ENCODE peak calls at places on chromosomes 3 and 15, in five cellular contexts. F is pancreas, B is bronchial epithelial cell, T is stomach, W is H1. L is an unnamed sample. For H3K36me3, the result is how much of the 10 kb centered on the place peaks cover.

GRCh38 chr15:98649621-98649995 is 1.3 kb downstream of the IGF1R start:
- DNase-seq in F (peak), B (no peak), T (peak), W (no peak), L (no peak)

GRCh38 chr3:36796896-36797295 is 32.5 kb upstream of the DCLK3 start:
- DNase-seq in F (no peak), B (peak), T (no peak), W (no peak), L (peak)

GRCh38 chr3:189981668-189982067 is 139.0 kb downstream of the P3H2 start:
- DNase-seq in F (no peak), B (peak), T (no peak), W (no peak), L (peak)

GRCh38 chr3:46959169-46959515 is 17.4 kb downstream of the CCDC12 start:
- DNase-seq in F (no peak), B (no peak), T (no peak), W (no peak), L (no peak)

GRCh38 chr3:72375237-72376154 is 472.7 kb downstream of the SHQ1 start:
- DNase-seq in F (no peak), B (no peak), T (no peak), W (no peak), L (no peak)

GRCh38 chr15:31474059-31474868 is 147.6 kb downstream of the KLF13 start:
- DNase-seq in F (no peak), B (no peak), T (peak), W (no peak), L (no peak)

GRCh38 chr3:89107461-89108035 is at the start of gene EPHA3:
- DNase-seq in F (peak), B (peak), T (peak), W (peak), L (peak)

GRCh38 chr3:21745971-21746370 is 5.0 kb downstream of the ZNF385D start:
- DNase-seq in F (no peak), B (no peak), T (no peak), W (no peak), L (no peak)

GRCh38 chr15:38642689-38643270 is 78.2 kb upstream of the RASGRP1 start:
- DNase-seq in F (no peak), B (no peak), T (no peak), W (no peak), L (no peak)

GRCh38 chr15:40941078-40941527 is 12.0 kb downstream of the DLL4 start:
- DNase-seq in F (no peak), B (no peak), T (no peak), W (no peak), L (no peak)

GRCh38 chr3:152879130-152879789 is 44.3 kb downstream of the P2RY1 start:
- DNase-seq in F (no peak), B (no peak), T (no peak), W (no peak), L (no peak)

GRCh38 chr3:53166781-53167291 is 5.8 kb downstream of the PRKCD start:
- DNase-seq in F (peak), B (no peak), T (peak), W (no peak), L (peak)

GRCh38 chr15:53512029-53512428 is 247.4 kb downstream of the WDR72 start:
- DNase-seq in F (no peak), B (no peak), T (no peak), W (no peak), L (no peak)

GRCh38 chr3:184773341-184774186 is 38.4 kb upstream of the VPS8 start:
- DNase-seq in F (no peak), B (no peak), T (no peak), W (no peak), L (no peak)

GRCh38 chr15:73940061-73940981 is 14.1 kb downstream of the LOXL1 start:
- DNase-seq in F (no peak), B (no peak), T (no peak), W (no peak), L (no peak)

GRCh38 chr3:50448752-50449539 is 54.5 kb downstream of the CACNA2D2 start:
- DNase-seq in F (no peak), B (no peak), T (no peak), W (no peak), L (no peak)

GRCh38 chr3:136293279-136293678 is 43.1 kb downstream of the PCCB start:
- DNase-seq in F (no peak), B (no peak), T (no peak), W (no peak), L (no peak)

GRCh38 chr3:78140866-78141658 is 1101.2 kb downstream of the ROBO2 start:
- DNase-seq in F (no peak), B (peak), T (no peak), W (no peak), L (peak)

GRCh38 chr3:42526616-42527367 is 24.3 kb downstream of the VIPR1 start:
- DNase-seq in F (no peak), B (no peak), T (no peak), W (no peak), L (no peak)

GRCh38 chr15:58264068-58264971 is 126.1 kb downstream of the AQP9 start:
- DNase-seq in F (no peak), B (no peak), T (no peak), W (no peak), L (no peak)

GRCh38 chr3:88362428-88362827 is 212.7 kb downstream of the C3orf38 start:
- DNase-seq in F (no peak), B (no peak), T (no peak), W (no peak), L (no peak)

GRCh38 chr3:59704292-59704691 is 654.5 kb upstream of the CFAP20DC start:
- DNase-seq in F (no peak), B (no peak), T (no peak), W (no peak), L (no peak)

GRCh38 chr15:87816811-87817210 is 439.7 kb downstream of the NTRK3 start:
- DNase-seq in F (no peak), B (peak), T (no peak), W (no peak), L (peak)

GRCh38 chr3:47856669-47857068 is 53.7 kb downstream of the DHX30 start:
- DNase-seq in F (no peak), B (no peak), T (no peak), W (no peak), L (no peak)

GRCh38 chr3:45407634-45408033 is 19.3 kb downstream of the LARS2 start:
- DNase-seq in F (no peak), B (no peak), T (no peak), W (no peak), L (no peak)

GRCh38 chr3:45406812-45407211 is 18.4 kb downstream of the LARS2 start:
- DNase-seq in F (no peak), B (no peak), T (no peak), W (no peak), L (no peak)

GRCh38 chr3:45397754-45398153 is 9.4 kb downstream of the LARS2 start:
- DNase-seq in F (no peak), B (no peak), T (no peak), W (no peak), L (no peak)

GRCh38 chr3:45398167-45398566 is 9.8 kb downstream of the LARS2 start:
- DNase-seq in F (no peak), B (no peak), T (no peak), W (no peak), L (no peak)

GRCh38 chr3:45402138-45402537 is 13.8 kb downstream of the LARS2 start:
- DNase-seq in F (no peak), B (no peak), T (no peak), W (no peak), L (no peak)
- H3K36me3 ChIP-seq in F (under half), B (under half), T (half or more), W (under half), L (under half)

GRCh38 chr3:193470710-193471109 is 84.0 kb downstream of the ATP13A4 start:
- DNase-seq in F (no peak), B (no peak), T (no peak), W (no peak), L (no peak)

GRCh38 chr3:193474446-193474845 is 80.2 kb downstream of the ATP13A4 start:
- DNase-seq in F (no peak), B (no peak), T (no peak), W (no peak), L (no peak)
- H3K4me3 ChIP-seq in F (no peak), B (no peak), T (no peak), W (no peak), L (no peak)

DNA sequence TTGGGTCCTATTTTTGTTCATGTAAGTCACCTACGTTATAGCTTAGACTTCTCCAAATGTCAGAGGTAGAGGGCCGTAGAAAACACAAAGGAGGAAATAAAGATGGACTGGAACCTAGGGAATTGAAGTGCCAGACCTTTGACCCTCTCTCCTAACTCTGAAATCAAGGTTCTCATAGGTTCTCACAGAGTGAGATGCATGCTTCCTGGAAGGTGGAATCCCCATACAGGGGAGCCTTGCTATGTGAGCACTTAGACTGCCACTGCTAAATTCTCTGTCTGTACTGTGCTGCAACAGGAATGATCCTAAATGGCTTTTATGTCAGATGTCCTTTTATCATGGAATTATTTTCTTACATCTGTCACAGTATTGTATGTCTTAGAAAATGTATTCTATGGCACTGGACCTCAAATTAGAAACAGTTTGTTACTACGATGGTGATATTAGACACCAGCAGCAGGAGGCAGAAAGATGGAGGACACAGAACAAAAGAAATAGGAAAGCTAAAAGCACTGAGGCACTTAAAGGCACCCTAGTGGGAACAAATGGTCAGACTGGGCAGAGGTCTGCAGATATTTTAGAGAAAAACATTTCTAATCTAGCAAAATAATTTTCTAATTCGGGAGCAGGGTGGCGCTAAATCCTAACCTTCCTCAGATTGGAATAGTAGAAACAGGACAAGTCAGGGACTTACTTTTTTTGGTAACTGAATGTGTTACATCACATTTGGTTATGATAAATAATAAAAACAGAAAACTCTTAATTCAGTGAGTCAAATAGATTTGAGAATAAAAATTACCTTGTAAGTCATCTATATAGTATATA is 60.2 kb upstream of the CDAN1 start:
- DNase-seq in F (no peak), B (peak), T (no peak), W (no peak), L (peak)
- TF ChIP-seq CTCF in F (no peak), B (no peak), T (no peak), W (no peak), L (no peak)

DNA sequence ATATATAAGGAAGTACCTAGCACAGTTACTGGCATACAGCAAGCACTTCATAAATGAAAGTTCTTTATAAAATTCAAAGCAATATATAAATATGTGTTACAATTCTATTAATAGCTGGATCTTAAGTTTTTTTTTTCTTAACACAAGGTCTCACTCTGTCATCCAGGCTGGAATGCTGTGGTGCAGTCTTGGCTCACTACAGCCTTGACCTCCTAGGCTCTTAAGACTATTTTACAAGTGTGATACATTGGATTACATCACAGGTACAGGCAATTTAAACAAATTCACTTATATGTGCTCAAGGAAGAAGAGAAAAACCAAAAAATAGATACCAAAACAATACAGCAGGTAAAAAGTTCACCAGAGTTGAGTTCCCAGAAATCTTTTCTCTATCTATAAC is 60.6 kb downstream of the ZNF280D start:
- DNase-seq in F (no peak), B (no peak), T (no peak), W (no peak), L (peak)
- H3K36me3 ChIP-seq in F (under half), B (under half), T (half or more), W (under half), L (under half)

GRCh38 chr15:101275018-101275417 is 2.3 kb downstream of the SELENOS start:
- DNase-seq in F (no peak), B (no peak), T (no peak), W (no peak), L (no peak)
- H3K4me3 ChIP-seq in F (no peak), B (no peak), T (no peak), W (no peak), L (no peak)

DNA sequence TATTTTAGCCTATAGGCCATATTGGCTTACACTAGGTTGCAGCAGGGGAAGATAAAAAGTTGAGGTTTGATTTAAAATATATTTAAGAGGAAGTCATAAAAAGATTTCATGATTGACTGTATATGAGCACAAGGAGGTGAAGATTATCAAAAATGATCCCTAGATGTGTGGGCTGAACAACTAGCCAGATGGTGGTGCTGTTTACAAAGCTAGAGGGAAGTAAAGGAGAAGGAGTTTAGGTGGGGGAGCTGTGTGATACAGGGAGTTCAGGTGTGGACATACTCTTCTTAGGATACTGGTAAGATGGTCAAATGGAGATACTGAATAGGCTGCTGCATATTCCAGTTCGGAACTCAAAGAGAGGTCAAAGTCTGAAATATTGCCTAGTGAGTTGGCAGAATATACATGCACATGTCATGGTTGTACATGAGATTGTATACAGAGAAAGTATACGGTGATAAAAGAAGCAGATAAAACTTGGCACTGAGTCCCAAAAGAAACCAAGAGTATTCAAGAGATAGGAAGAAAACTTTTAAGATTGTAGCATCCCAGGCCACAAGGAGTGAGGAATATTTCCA is 727.8 kb downstream of the NLGN1 start:
- DNase-seq in F (no peak), B (peak), T (no peak), W (no peak), L (peak)
- TF ChIP-seq CTCF in F (no peak), B (peak), T (no peak), W (peak), L (peak)

GRCh38 chr3:39157359-39157758 is 4.0 kb upstream of the CSRNP1 start:
- DNase-seq in F (no peak), B (no peak), T (no peak), W (no peak), L (no peak)

GRCh38 chr3:39150803-39151631 is 2.4 kb downstream of the CSRNP1 start:
- DNase-seq in F (peak), B (peak), T (peak), W (no peak), L (peak)

GRCh38 chr3:39156421-39156820 is 3.0 kb upstream of the CSRNP1 start:
- DNase-seq in F (no peak), B (no peak), T (no peak), W (no peak), L (no peak)

GRCh38 chr3:39153977-39154299 is 547 bp upstream of the CSRNP1 start:
- DNase-seq in F (no peak), B (no peak), T (no peak), W (no peak), L (no peak)

DNA sequence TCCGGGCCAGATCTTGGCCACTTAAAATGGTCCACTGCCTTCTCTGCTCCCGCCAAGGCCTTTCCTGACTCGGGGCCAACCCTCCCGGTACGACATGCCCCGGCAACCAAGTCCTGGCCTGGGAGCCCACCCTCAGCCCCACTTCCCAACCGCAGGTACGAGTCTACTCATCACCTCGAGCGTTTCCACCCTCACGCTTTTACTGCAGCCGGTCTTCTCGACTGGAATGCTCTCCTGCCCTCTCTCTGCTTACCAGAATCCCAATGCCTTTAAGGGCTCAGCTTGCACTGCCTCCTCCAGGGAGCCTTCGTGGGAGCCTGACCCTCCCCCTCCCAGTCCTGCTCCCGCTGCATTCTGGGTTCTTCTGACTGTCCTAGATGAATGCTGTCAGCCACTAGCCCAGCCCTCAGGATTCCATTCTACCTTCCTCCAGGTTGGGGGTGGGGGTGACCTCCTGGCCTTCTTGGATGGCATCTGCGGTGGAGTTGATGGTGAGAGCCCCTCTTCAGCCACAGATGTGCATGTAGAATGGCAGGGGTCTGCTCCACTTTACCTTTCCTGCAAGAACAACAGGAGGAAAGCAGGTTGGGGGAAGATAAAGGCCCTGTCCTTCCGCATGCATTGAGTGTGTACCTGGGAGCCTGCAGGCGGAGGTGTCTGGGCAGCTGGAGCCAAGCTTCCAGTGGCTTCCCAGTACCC is 1.1 kb upstream of the CSRNP1 start:
- DNase-seq in F (peak), B (no peak), T (no peak), W (peak), L (no peak)
- H3K36me3 ChIP-seq in F (under half), B (under half), T (under half), W (under half), L (under half)

GRCh38 chr3:13651775-13652428 is 103.0 kb downstream of the FBLN2 start:
- DNase-seq in F (no peak), B (no peak), T (no peak), W (no peak), L (no peak)

GRCh38 chr3:13648060-13648743 is 99.3 kb downstream of the FBLN2 start:
- DNase-seq in F (peak), B (peak), T (peak), W (peak), L (peak)

GRCh38 chr3:13651057-13651400 is 102.1 kb downstream of the FBLN2 start:
- DNase-seq in F (no peak), B (no peak), T (no peak), W (no peak), L (no peak)

GRCh38 chr3:13648744-13649096 is 99.8 kb downstream of the FBLN2 start:
- DNase-seq in F (no peak), B (peak), T (no peak), W (no peak), L (no peak)

GRCh38 chr3:13650210-13651056 is 101.5 kb downstream of the FBLN2 start:
- DNase-seq in F (peak), B (peak), T (peak), W (peak), L (peak)
- H3K4me3 ChIP-seq in F (no peak), B (no peak), T (no peak), W (peak), L (no peak)

L was measured in brain microvascular endothelial cell.